ENCODE peak calls at places on chromosomes 7 and 10, in ten cellular contexts. One of them, this sample, is unnamed.

GRCh38 chr7:137408096-137408495 is 64.6 kb upstream of the PTN start:
- DNase-seq in heart left ventricle: no peak
- DNase-seq in activated B cell treated with CpG ODN at 0.5 μM for 24 hours: no peak
- DNase-seq in body of pancreas: no peak
- DNase-seq in SK-N-SH: no peak
- DNase-seq in neural progenitor cell: no peak
- DNase-seq in kidney epithelial cell: no peak
- DNase-seq in A549: no peak
- DNase-seq in mammary epithelial cell: no peak
- DNase-seq in WERI-Rb-1: no peak
- DNase-seq in this sample: no peak

GRCh38 chr7:2018786-2019692 is 213.7 kb downstream of the MAD1L1 start:
- DNase-seq in heart left ventricle: peak; percentile 59
- DNase-seq in activated B cell treated with CpG ODN at 0.5 μM for 24 hours: peak; percentile 32
- DNase-seq in body of pancreas: no peak
- DNase-seq in SK-N-SH: peak; percentile 43
- DNase-seq in neural progenitor cell: no peak
- DNase-seq in kidney epithelial cell: peak; percentile 18
- DNase-seq in A549: no peak
- DNase-seq in mammary epithelial cell: no peak
- DNase-seq in WERI-Rb-1: no peak
- DNase-seq in this sample: peak; percentile 28

GRCh38 chr10:33321516-33321915 is 13.0 kb downstream of the NRP1 start:
- DNase-seq in heart left ventricle: no peak
- DNase-seq in activated B cell treated with CpG ODN at 0.5 μM for 24 hours: no peak
- DNase-seq in body of pancreas: no peak
- DNase-seq in SK-N-SH: no peak
- DNase-seq in neural progenitor cell: no peak
- DNase-seq in kidney epithelial cell: no peak
- DNase-seq in A549: no peak
- DNase-seq in mammary epithelial cell: no peak
- DNase-seq in WERI-Rb-1: no peak
- DNase-seq in this sample: no peak

GRCh38 chr7:157401567-157402387 is 65.0 kb downstream of the DNAJB6 start:
- DNase-seq in heart left ventricle: peak; percentile 26
- DNase-seq in activated B cell treated with CpG ODN at 0.5 μM for 24 hours: no peak
- DNase-seq in body of pancreas: no peak
- DNase-seq in SK-N-SH: peak; percentile 37
- DNase-seq in neural progenitor cell: no peak
- DNase-seq in kidney epithelial cell: no peak
- DNase-seq in A549: no peak
- DNase-seq in mammary epithelial cell: no peak
- DNase-seq in WERI-Rb-1: no peak
- DNase-seq in this sample: no peak

GRCh38 chr10:133278577-133279265 is 2.1 kb upstream of the ADAM8 start:
- DNase-seq in heart left ventricle: peak; percentile 66
- DNase-seq in activated B cell treated with CpG ODN at 0.5 μM for 24 hours: peak; percentile 44
- DNase-seq in body of pancreas: peak; percentile 74
- DNase-seq in SK-N-SH: no peak
- DNase-seq in neural progenitor cell: no peak
- DNase-seq in kidney epithelial cell: peak; percentile 52
- DNase-seq in A549: no peak
- DNase-seq in mammary epithelial cell: peak; percentile 89
- DNase-seq in WERI-Rb-1: no peak
- DNase-seq in this sample: no peak

GRCh38 chr10:71285180-71285545 is 33.9 kb upstream of the SLC29A3 start:
- DNase-seq in heart left ventricle: no peak
- DNase-seq in activated B cell treated with CpG ODN at 0.5 μM for 24 hours: peak; percentile 26
- DNase-seq in body of pancreas: peak; percentile 40
- DNase-seq in SK-N-SH: peak; percentile 85
- DNase-seq in neural progenitor cell: peak; percentile 86
- DNase-seq in kidney epithelial cell: no peak
- DNase-seq in A549: peak; percentile 39
- DNase-seq in mammary epithelial cell: peak; percentile 9
- DNase-seq in WERI-Rb-1: peak; percentile 57
- DNase-seq in this sample: peak; percentile 48

GRCh38 chr10:110535958-110536891 is 31.3 kb upstream of the SMC3 start:
- DNase-seq in heart left ventricle: peak; percentile 45
- DNase-seq in activated B cell treated with CpG ODN at 0.5 μM for 24 hours: peak; percentile 49
- DNase-seq in body of pancreas: no peak
- DNase-seq in SK-N-SH: no peak
- DNase-seq in neural progenitor cell: peak; percentile 41
- DNase-seq in kidney epithelial cell: peak; percentile 81
- DNase-seq in A549: no peak
- DNase-seq in mammary epithelial cell: peak; percentile 70
- DNase-seq in WERI-Rb-1: no peak
- DNase-seq in this sample: no peak

GRCh38 chr7:152987673-152988072 is 228.1 kb downstream of the ACTR3B start:
- DNase-seq in heart left ventricle: no peak
- DNase-seq in activated B cell treated with CpG ODN at 0.5 μM for 24 hours: no peak
- DNase-seq in body of pancreas: no peak
- DNase-seq in SK-N-SH: no peak
- DNase-seq in neural progenitor cell: no peak
- DNase-seq in kidney epithelial cell: no peak
- DNase-seq in A549: no peak
- DNase-seq in mammary epithelial cell: no peak
- DNase-seq in WERI-Rb-1: no peak
- DNase-seq in this sample: no peak

GRCh38 chr10:87090779-87091178 is 3.9 kb downstream of the GLUD1 start:
- DNase-seq in heart left ventricle: no peak
- DNase-seq in activated B cell treated with CpG ODN at 0.5 μM for 24 hours: no peak
- DNase-seq in body of pancreas: no peak
- DNase-seq in SK-N-SH: no peak
- DNase-seq in neural progenitor cell: peak; percentile 62
- DNase-seq in kidney epithelial cell: no peak
- DNase-seq in A549: no peak
- DNase-seq in mammary epithelial cell: no peak
- DNase-seq in WERI-Rb-1: no peak
- DNase-seq in this sample: no peak

GRCh38 chr7:120353171-120353570 is 80.2 kb downstream of the KCND2 start:
- DNase-seq in heart left ventricle: no peak
- DNase-seq in activated B cell treated with CpG ODN at 0.5 μM for 24 hours: no peak
- DNase-seq in body of pancreas: no peak
- DNase-seq in SK-N-SH: no peak
- DNase-seq in neural progenitor cell: no peak
- DNase-seq in kidney epithelial cell: no peak
- DNase-seq in A549: no peak
- DNase-seq in mammary epithelial cell: peak; percentile 25
- DNase-seq in WERI-Rb-1: no peak
- DNase-seq in this sample: no peak

GRCh38 chr7:74483402-74484336 is 30.0 kb downstream of the GTF2IRD1 start:
- DNase-seq in heart left ventricle: no peak
- DNase-seq in activated B cell treated with CpG ODN at 0.5 μM for 24 hours: no peak
- DNase-seq in body of pancreas: peak; percentile 35
- DNase-seq in SK-N-SH: no peak
- DNase-seq in neural progenitor cell: no peak
- DNase-seq in kidney epithelial cell: peak; percentile 66
- DNase-seq in A549: peak; percentile 48
- DNase-seq in mammary epithelial cell: peak; percentile 39
- DNase-seq in WERI-Rb-1: no peak
- DNase-seq in this sample: no peak

GRCh38 chr10:92239600-92240288 is 51.1 kb downstream of the CPEB3 start:
- DNase-seq in heart left ventricle: peak; percentile 42
- DNase-seq in activated B cell treated with CpG ODN at 0.5 μM for 24 hours: peak; percentile 56
- DNase-seq in body of pancreas: peak; percentile 58
- DNase-seq in SK-N-SH: peak; percentile 86
- DNase-seq in neural progenitor cell: peak; percentile 76
- DNase-seq in kidney epithelial cell: no peak
- DNase-seq in A549: no peak
- DNase-seq in mammary epithelial cell: peak; percentile 23
- DNase-seq in WERI-Rb-1: peak; percentile 26
- DNase-seq in this sample: peak; percentile 41

GRCh38 chr7:7595451-7595850 is 28.8 kb downstream of the MIOS start:
- DNase-seq in heart left ventricle: no peak
- DNase-seq in activated B cell treated with CpG ODN at 0.5 μM for 24 hours: no peak
- DNase-seq in body of pancreas: no peak
- DNase-seq in SK-N-SH: peak; percentile 58
- DNase-seq in neural progenitor cell: no peak
- DNase-seq in kidney epithelial cell: no peak
- DNase-seq in A549: peak; percentile 23
- DNase-seq in mammary epithelial cell: peak; percentile 11
- DNase-seq in WERI-Rb-1: no peak
- DNase-seq in this sample: no peak

DNA sequence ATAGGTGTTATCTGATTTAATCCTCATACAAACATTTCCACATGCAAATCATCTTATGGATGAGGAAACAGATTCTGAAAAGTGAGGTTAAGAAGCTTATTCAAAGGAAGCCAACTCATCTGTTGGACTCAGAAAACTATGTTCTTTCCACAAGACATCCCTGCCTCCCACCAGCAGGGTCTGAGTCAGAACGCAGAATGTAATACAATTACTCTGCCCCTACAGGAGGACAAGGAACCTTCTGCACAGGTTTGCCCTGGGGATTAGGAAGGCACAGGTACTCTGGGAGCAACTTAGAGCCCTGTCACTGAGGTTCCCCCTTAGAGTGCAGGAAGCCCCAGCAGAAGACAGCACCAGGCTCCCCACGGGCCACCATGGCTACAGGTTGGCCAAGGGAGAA is 255.7 kb downstream of the TNS3 start:
- DNase-seq in heart left ventricle: no peak
- DNase-seq in activated B cell treated with CpG ODN at 0.5 μM for 24 hours: no peak
- DNase-seq in body of pancreas: peak; percentile 7
- DNase-seq in SK-N-SH: no peak
- DNase-seq in neural progenitor cell: peak; percentile 20
- DNase-seq in kidney epithelial cell: peak; percentile 58
- DNase-seq in A549: no peak
- DNase-seq in mammary epithelial cell: peak; percentile 79
- DNase-seq in WERI-Rb-1: peak; percentile 40
- DNase-seq in this sample: no peak
- TF ChIP-seq CTCF in heart left ventricle: no peak
- TF ChIP-seq CTCF in activated B cell treated with CpG ODN at 0.5 μM for 24 hours: no peak
- TF ChIP-seq CTCF in body of pancreas: no peak
- TF ChIP-seq CTCF in SK-N-SH: peak; percentile 52
- TF ChIP-seq CTCF in neural progenitor cell: peak; percentile 19
- TF ChIP-seq CTCF in kidney epithelial cell: peak; percentile 49
- TF ChIP-seq CTCF in A549: no peak
- TF ChIP-seq CTCF in mammary epithelial cell: peak; percentile 52
- TF ChIP-seq CTCF in WERI-Rb-1: peak; percentile 27
- TF ChIP-seq CTCF in this sample: no peak

GRCh38 chr10:21427804-21428481 is 97.5 kb downstream of the SKIDA1 start:
- DNase-seq in heart left ventricle: no peak
- DNase-seq in activated B cell treated with CpG ODN at 0.5 μM for 24 hours: no peak
- DNase-seq in body of pancreas: no peak
- DNase-seq in SK-N-SH: no peak
- DNase-seq in neural progenitor cell: no peak
- DNase-seq in kidney epithelial cell: no peak
- DNase-seq in A549: peak; percentile 76
- DNase-seq in mammary epithelial cell: peak; percentile 65
- DNase-seq in WERI-Rb-1: no peak
- DNase-seq in this sample: no peak

GRCh38 chr10:21432266-21432665 is 93.2 kb downstream of the SKIDA1 start:
- DNase-seq in heart left ventricle: no peak
- DNase-seq in activated B cell treated with CpG ODN at 0.5 μM for 24 hours: no peak
- DNase-seq in body of pancreas: no peak
- DNase-seq in SK-N-SH: no peak
- DNase-seq in neural progenitor cell: no peak
- DNase-seq in kidney epithelial cell: no peak
- DNase-seq in A549: no peak
- DNase-seq in mammary epithelial cell: peak; percentile 66
- DNase-seq in WERI-Rb-1: no peak
- DNase-seq in this sample: no peak

GRCh38 chr10:21431799-21432198 is 93.7 kb downstream of the SKIDA1 start:
- DNase-seq in heart left ventricle: no peak
- DNase-seq in activated B cell treated with CpG ODN at 0.5 μM for 24 hours: no peak
- DNase-seq in body of pancreas: no peak
- DNase-seq in SK-N-SH: no peak
- DNase-seq in neural progenitor cell: no peak
- DNase-seq in kidney epithelial cell: no peak
- DNase-seq in A549: no peak
- DNase-seq in mammary epithelial cell: no peak
- DNase-seq in WERI-Rb-1: no peak
- DNase-seq in this sample: no peak
- TF ChIP-seq CTCF in heart left ventricle: no peak
- TF ChIP-seq CTCF in activated B cell treated with CpG ODN at 0.5 μM for 24 hours: no peak
- TF ChIP-seq CTCF in body of pancreas: no peak
- TF ChIP-seq CTCF in SK-N-SH: no peak
- TF ChIP-seq CTCF in neural progenitor cell: no peak
- TF ChIP-seq CTCF in kidney epithelial cell: no peak
- TF ChIP-seq CTCF in A549: no peak
- TF ChIP-seq CTCF in mammary epithelial cell: no peak
- TF ChIP-seq CTCF in WERI-Rb-1: no peak
- TF ChIP-seq CTCF in this sample: no peak

DNA sequence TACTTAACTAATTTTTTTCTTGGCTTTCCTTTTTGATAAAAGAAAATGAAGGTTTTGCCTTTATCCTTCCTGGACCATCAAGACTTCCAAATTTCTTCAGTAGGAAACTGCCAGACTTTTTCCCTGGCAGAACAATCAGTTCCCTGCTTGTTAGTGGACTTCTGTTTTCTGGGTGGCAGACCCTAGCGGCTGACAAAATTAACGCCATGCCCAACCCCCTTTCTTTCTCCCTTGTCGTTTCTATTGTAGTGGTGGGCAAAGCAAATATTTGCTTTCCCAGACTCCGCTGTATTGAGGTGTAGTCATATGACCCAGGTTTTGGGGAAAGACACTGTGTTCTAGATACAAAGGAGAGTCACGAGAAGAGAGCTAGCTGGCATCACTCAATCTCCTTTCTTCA is 7.7 kb downstream of the PON2 start:
- DNase-seq in heart left ventricle: no peak
- DNase-seq in activated B cell treated with CpG ODN at 0.5 μM for 24 hours: no peak
- DNase-seq in body of pancreas: no peak
- DNase-seq in SK-N-SH: no peak
- DNase-seq in neural progenitor cell: no peak
- DNase-seq in kidney epithelial cell: no peak
- DNase-seq in A549: no peak
- DNase-seq in mammary epithelial cell: no peak
- DNase-seq in WERI-Rb-1: no peak
- DNase-seq in this sample: no peak
- TF ChIP-seq CTCF in heart left ventricle: no peak
- TF ChIP-seq CTCF in activated B cell treated with CpG ODN at 0.5 μM for 24 hours: no peak
- TF ChIP-seq CTCF in body of pancreas: no peak
- TF ChIP-seq CTCF in SK-N-SH: no peak
- TF ChIP-seq CTCF in neural progenitor cell: peak; percentile 8
- TF ChIP-seq CTCF in kidney epithelial cell: no peak
- TF ChIP-seq CTCF in A549: no peak
- TF ChIP-seq CTCF in mammary epithelial cell: no peak
- TF ChIP-seq CTCF in WERI-Rb-1: no peak
- TF ChIP-seq CTCF in this sample: no peak

DNA sequence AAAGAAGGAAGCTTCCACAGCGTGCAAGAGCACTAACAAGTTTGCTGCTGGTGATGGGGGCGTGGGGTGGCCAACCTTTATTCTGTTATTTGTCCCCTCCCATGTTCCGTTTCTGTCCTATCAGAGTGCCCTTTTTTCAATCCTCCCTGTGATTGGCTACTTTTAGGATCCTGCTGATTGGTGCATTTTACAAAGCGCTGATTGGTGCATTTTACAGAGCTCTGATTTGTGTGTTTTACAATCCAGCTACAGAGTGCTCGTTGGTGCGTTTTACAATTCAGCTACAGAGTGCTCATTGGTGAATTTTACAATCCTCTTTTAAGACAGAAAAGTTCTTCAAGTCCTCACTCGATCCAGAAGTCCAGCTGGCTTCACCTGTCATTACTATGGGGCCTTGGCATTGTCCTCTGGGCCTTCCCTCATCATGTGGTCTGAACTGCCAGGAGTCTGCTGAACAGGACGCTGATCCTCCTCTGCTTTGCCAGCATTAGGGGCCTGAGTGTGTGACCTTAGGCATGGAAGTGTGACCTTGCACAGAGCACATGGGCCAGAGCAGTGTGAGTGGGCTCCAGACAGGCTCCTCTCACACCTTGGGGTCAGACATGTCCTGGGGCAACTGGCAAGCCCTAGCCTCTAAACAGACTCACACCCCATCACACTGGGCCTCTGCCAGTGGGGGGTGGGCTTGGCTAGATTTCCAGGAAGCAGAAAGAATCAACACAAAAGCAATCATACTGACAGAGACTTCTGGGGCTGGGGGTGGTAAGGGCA is 167.3 kb downstream of the PTPN20 start:
- DNase-seq in heart left ventricle: no peak
- DNase-seq in activated B cell treated with CpG ODN at 0.5 μM for 24 hours: no peak
- DNase-seq in body of pancreas: no peak
- DNase-seq in SK-N-SH: peak; percentile 20
- DNase-seq in neural progenitor cell: no peak
- DNase-seq in kidney epithelial cell: no peak
- DNase-seq in A549: no peak
- DNase-seq in mammary epithelial cell: no peak
- DNase-seq in WERI-Rb-1: peak; percentile 46
- DNase-seq in this sample: no peak
- TF ChIP-seq CTCF in heart left ventricle: no peak
- TF ChIP-seq CTCF in activated B cell treated with CpG ODN at 0.5 μM for 24 hours: no peak
- TF ChIP-seq CTCF in body of pancreas: no peak
- TF ChIP-seq CTCF in SK-N-SH: no peak
- TF ChIP-seq CTCF in neural progenitor cell: no peak
- TF ChIP-seq CTCF in kidney epithelial cell: no peak
- TF ChIP-seq CTCF in A549: no peak
- TF ChIP-seq CTCF in mammary epithelial cell: no peak
- TF ChIP-seq CTCF in WERI-Rb-1: no peak
- TF ChIP-seq CTCF in this sample: no peak

This sample was measured in mesothelial cell of epicardium.